ENCODE peak calls at places on chromosome 5, in four cellular contexts. One of them, this sample, is unnamed. For H3K4me1, the result is how much of the 10 kb centered on the place peaks cover.

GRCh38 chr5:161676109-161676508 is 9.4 kb upstream of the GABRA6 start:
- DNase-seq in uterus: no peak
- DNase-seq in lower lobe of right lung: no peak
- DNase-seq in endodermal cell: peak
- DNase-seq in this sample: no peak

GRCh38 chr5:174531782-174532191 is 192.6 kb upstream of the MSX2 start:
- DNase-seq in endodermal cell: peak
- DNase-seq in uterus: no peak
- DNase-seq in lower lobe of right lung: no peak
- DNase-seq in this sample: no peak

GRCh38 chr5:142743677-142744441 is 26.3 kb upstream of the ARHGAP26 start:
- DNase-seq in lower lobe of right lung: no peak
- DNase-seq in endodermal cell: no peak
- DNase-seq in uterus: peak
- DNase-seq in this sample: no peak

GRCh38 chr5:8756498-8757084 is 789.3 kb downstream of the SEMA5A start:
- DNase-seq in endodermal cell: peak
- DNase-seq in lower lobe of right lung: no peak
- DNase-seq in uterus: no peak
- DNase-seq in this sample: no peak

GRCh38 chr5:16690243-16690839 is 73.5 kb upstream of the RETREG1 start:
- DNase-seq in lower lobe of right lung: no peak
- DNase-seq in endodermal cell: peak
- DNase-seq in uterus: no peak
- DNase-seq in this sample: peak

GRCh38 chr5:103973669-103974068 is 411.1 kb upstream of the NUDT12 start:
- DNase-seq in lower lobe of right lung: no peak
- DNase-seq in uterus: no peak
- DNase-seq in endodermal cell: peak
- DNase-seq in this sample: no peak

GRCh38 chr5:121021688-121022087 is 557.6 kb downstream of the PRR16 start:
- DNase-seq in lower lobe of right lung: no peak
- DNase-seq in endodermal cell: no peak
- DNase-seq in uterus: no peak
- DNase-seq in this sample: no peak

GRCh38 chr5:12780536-12780935 is 876.3 kb upstream of the CTNND2 start:
- DNase-seq in uterus: no peak
- DNase-seq in endodermal cell: no peak
- DNase-seq in lower lobe of right lung: no peak
- DNase-seq in this sample: no peak

GRCh38 chr5:31217441-31217840 is 24.0 kb downstream of the CDH6 start:
- DNase-seq in lower lobe of right lung: no peak
- DNase-seq in endodermal cell: no peak
- DNase-seq in uterus: no peak
- DNase-seq in this sample: no peak

GRCh38 chr5:72623936-72624335 is 116.7 kb upstream of the ZNF366 start:
- DNase-seq in uterus: no peak
- DNase-seq in lower lobe of right lung: no peak
- DNase-seq in endodermal cell: no peak
- DNase-seq in this sample: no peak

GRCh38 chr5:155434681-155435080 is 421.1 kb downstream of the KIF4B start:
- DNase-seq in uterus: no peak
- DNase-seq in lower lobe of right lung: no peak
- DNase-seq in endodermal cell: no peak
- DNase-seq in this sample: no peak

GRCh38 chr5:998276-998974 is 10.2 kb upstream of the NKD2 start:
- DNase-seq in lower lobe of right lung: peak
- DNase-seq in endodermal cell: peak
- DNase-seq in uterus: peak
- DNase-seq in this sample: no peak

GRCh38 chr5:11607944-11608343 is 296.3 kb downstream of the CTNND2 start:
- DNase-seq in lower lobe of right lung: no peak
- DNase-seq in uterus: no peak
- DNase-seq in endodermal cell: no peak
- DNase-seq in this sample: no peak

GRCh38 chr5:128279345-128279744 is 195.8 kb downstream of the SLC12A2 start:
- DNase-seq in lower lobe of right lung: no peak
- DNase-seq in uterus: no peak
- DNase-seq in endodermal cell: no peak
- DNase-seq in this sample: no peak

GRCh38 chr5:53407373-53407772 is 73.1 kb upstream of the FST start:
- DNase-seq in uterus: no peak
- DNase-seq in lower lobe of right lung: no peak
- DNase-seq in endodermal cell: no peak
- DNase-seq in this sample: no peak

GRCh38 chr5:157283434-157283833 is 17.5 kb downstream of the CYFIP2 start:
- DNase-seq in endodermal cell: no peak
- DNase-seq in lower lobe of right lung: no peak
- DNase-seq in uterus: no peak
- DNase-seq in this sample: no peak

GRCh38 chr5:134184155-134185135 is 7.7 kb upstream of the SKP1 start:
- DNase-seq in endodermal cell: peak
- DNase-seq in uterus: peak
- DNase-seq in lower lobe of right lung: peak
- DNase-seq in this sample: peak

GRCh38 chr5:170275376-170275994 is 22.1 kb downstream of the LCP2 start:
- DNase-seq in endodermal cell: no peak
- DNase-seq in uterus: no peak
- DNase-seq in lower lobe of right lung: no peak
- DNase-seq in this sample: no peak

GRCh38 chr5:133746834-133747233 is 134.5 kb upstream of the FSTL4 start:
- DNase-seq in endodermal cell: peak
- DNase-seq in lower lobe of right lung: no peak
- DNase-seq in uterus: no peak
- DNase-seq in this sample: no peak

DNA sequence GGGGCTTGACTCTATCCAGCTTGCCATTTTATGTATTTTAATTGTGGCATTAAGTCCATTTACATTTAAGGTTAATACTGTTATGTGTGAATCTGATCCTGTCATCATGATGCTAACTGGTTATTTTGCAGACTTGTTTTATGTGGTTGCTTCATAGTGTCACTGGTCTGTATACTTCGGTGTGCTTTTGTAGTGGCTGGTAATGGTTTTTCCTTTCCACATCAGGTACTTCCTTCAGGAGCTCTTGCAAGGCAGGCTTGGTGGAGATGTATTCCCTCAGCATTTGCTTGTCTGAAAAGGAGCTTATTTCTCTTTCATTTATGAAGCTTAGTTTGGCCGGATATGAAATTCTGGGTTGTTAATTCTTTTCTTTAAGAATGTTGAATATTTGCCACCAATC is 145.9 kb downstream of the CPLANE1 start:
- DNase-seq in lower lobe of right lung: no peak
- DNase-seq in endodermal cell: no peak
- DNase-seq in uterus: no peak
- DNase-seq in this sample: no peak
- H3K4me1 ChIP-seq in lower lobe of right lung: under half
- H3K4me1 ChIP-seq in endodermal cell: under half
- H3K4me1 ChIP-seq in uterus: under half
- H3K4me1 ChIP-seq in this sample: under half

GRCh38 chr5:50799596-50799995 is 133.2 kb downstream of the PARP8 start:
- DNase-seq in uterus: no peak
- DNase-seq in lower lobe of right lung: no peak
- DNase-seq in endodermal cell: no peak
- DNase-seq in this sample: no peak
- H3K4me1 ChIP-seq in uterus: under half
- H3K4me1 ChIP-seq in lower lobe of right lung: under half
- H3K4me1 ChIP-seq in endodermal cell: under half
- H3K4me1 ChIP-seq in this sample: under half

DNA sequence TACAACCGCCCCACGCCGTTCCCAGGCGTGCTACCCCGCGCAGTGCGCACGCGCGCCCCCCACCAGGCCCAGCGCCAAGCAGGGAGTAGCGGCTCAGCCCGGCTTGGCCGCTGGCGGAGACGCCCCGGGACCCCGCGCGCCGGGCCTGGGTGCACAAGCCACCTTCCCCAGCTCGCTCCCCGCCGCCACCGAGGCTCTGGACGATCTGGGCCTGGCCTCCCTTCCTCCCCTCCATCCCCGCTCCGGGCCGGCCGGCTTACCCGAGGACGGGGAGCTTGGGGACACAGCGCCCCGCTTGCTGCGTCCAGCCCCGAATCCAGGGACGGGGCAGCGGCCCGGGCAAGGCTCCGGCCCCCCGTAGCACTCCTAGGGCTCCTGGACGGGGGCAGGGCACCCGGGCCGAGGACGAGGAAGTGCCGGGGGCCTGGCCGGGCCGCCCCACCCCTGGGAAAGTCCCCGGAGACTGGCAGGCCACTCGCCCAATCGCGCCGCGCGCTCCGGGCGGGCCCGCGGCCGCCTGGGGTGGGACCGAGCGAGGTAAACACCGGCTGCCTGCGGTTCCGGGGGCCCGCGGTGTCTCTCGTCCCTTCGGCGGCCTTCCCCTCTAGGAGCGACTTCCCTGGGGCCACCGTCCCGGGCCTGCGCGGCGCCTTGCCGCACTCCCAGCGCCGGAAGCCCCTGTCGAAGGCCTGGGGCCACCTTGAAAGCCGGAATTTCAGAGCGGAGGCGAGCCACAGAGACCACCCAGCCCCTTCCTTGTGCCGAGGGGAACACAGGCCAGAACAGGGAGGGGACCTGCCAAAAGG is at the start of gene TNIP1:
- DNase-seq in uterus: peak
- DNase-seq in endodermal cell: peak
- DNase-seq in lower lobe of right lung: peak
- DNase-seq in this sample: peak
- H3K4me1 ChIP-seq in uterus: under half
- H3K4me1 ChIP-seq in endodermal cell: under half
- H3K4me1 ChIP-seq in lower lobe of right lung: half or more
- H3K4me1 ChIP-seq in this sample: half or more

GRCh38 chr5:172648755-172649154 is 7.7 kb downstream of the NEURL1B start:
- DNase-seq in uterus: no peak
- DNase-seq in lower lobe of right lung: no peak
- DNase-seq in endodermal cell: no peak
- DNase-seq in this sample: no peak
- H3K4me1 ChIP-seq in uterus: under half
- H3K4me1 ChIP-seq in lower lobe of right lung: under half
- H3K4me1 ChIP-seq in endodermal cell: under half
- H3K4me1 ChIP-seq in this sample: under half

This sample was measured in mucosa of descending colon.